ENCODE peak calls at places on chromosomes 1 and 21, in nine cellular contexts. M is MM.1S, F is OCI-LY7, P is neural progenitor cell, Q is hepatocyte, B is HCT116, W is GM23248, Y is PC-3, D is GM23338. L is an unnamed sample.

GRCh38 chr1:152148991-152149390 is 10.0 kb downstream of the RPTN start:
- DNase-seq in M (no peak), F (no peak), P (no peak), Q (no peak), B (no peak), W (peak; percentile 53), Y (no peak), D (no peak), L (no peak)

GRCh38 chr1:180386740-180387367 is 115.5 kb downstream of the ACBD6 start:
- DNase-seq in M (no peak), F (no peak), P (no peak), Q (no peak), B (no peak), W (no peak), Y (no peak), D (no peak), L (no peak)

GRCh38 chr1:3670823-3671251 is 18.5 kb downstream of the TP73 start:
- DNase-seq in M (no peak), F (no peak), P (no peak), Q (no peak), B (no peak), W (no peak), Y (no peak), D (no peak), L (no peak)

GRCh38 chr1:112544011-112544688 is 35.4 kb downstream of the WNT2B start:
- DNase-seq in M (no peak), F (no peak), P (no peak), Q (peak; percentile 29), B (peak; percentile 78), W (peak; percentile 94), Y (peak; percentile 91), D (no peak), L (no peak)

GRCh38 chr1:149937779-149938178 is 1.1 kb upstream of the MTMR11 start:
- DNase-seq in M (peak; percentile 85), F (no peak), P (no peak), Q (peak; percentile 25), B (no peak), W (peak; percentile 37), Y (peak; percentile 19), D (no peak), L (no peak)

GRCh38 chr1:119713039-119713537 is 1.4 kb downstream of the PHGDH start:
- DNase-seq in M (no peak), F (peak; percentile 50), P (peak; percentile 36), Q (peak; percentile 34), B (no peak), W (peak; percentile 67), Y (no peak), D (no peak), L (peak; percentile 38)

GRCh38 chr1:232904566-232904965 is 45.8 kb upstream of the NTPCR start:
- DNase-seq in M (no peak), F (no peak), P (no peak), Q (peak; percentile 58), B (no peak), W (peak; percentile 87), Y (peak; percentile 85), D (no peak), L (no peak)

GRCh38 chr1:29876902-29877301 is 640.6 kb downstream of the PTPRU start:
- DNase-seq in M (peak; percentile 19), F (no peak), P (no peak), Q (no peak), B (no peak), W (peak; percentile 4), Y (no peak), D (peak; percentile 79), L (no peak)

GRCh38 chr1:56456426-56457101 is 122.8 kb downstream of the PLPP3 start:
- DNase-seq in M (no peak), F (no peak), P (no peak), Q (peak; percentile 49), B (peak; percentile 60), W (peak; percentile 79), Y (peak; percentile 81), D (no peak), L (no peak)

GRCh38 chr1:1432951-1433803 is 2.3 kb upstream of the VWA1 start:
- DNase-seq in M (no peak), F (no peak), P (peak; percentile 88), Q (peak; percentile 92), B (no peak), W (no peak), Y (peak; percentile 96), D (peak; percentile 71), L (peak; percentile 39)

GRCh38 chr1:167479331-167479979 is 38.9 kb downstream of the CD247 start:
- DNase-seq in M (no peak), F (no peak), P (no peak), Q (no peak), B (no peak), W (no peak), Y (no peak), D (no peak), L (no peak)

GRCh38 chr1:93552751-93553455 is 105.0 kb downstream of the FNBP1L start:
- DNase-seq in M (no peak), F (no peak), P (peak; percentile 23), Q (no peak), B (peak; percentile 16), W (peak; percentile 58), Y (no peak), D (peak; percentile 68), L (peak; percentile 22)

GRCh38 chr1:8423702-8424538 is 106.0 kb downstream of the SLC45A1 start:
- DNase-seq in M (no peak), F (peak; percentile 84), P (peak; percentile 90), Q (peak; percentile 85), B (peak; percentile 36), W (peak; percentile 78), Y (peak; percentile 61), D (peak; percentile 87), L (peak; percentile 93)

GRCh38 chr1:17065667-17066066 is 11.8 kb upstream of the SDHB start:
- DNase-seq in M (no peak), F (no peak), P (no peak), Q (no peak), B (no peak), W (no peak), Y (no peak), D (no peak), L (no peak)

DNA sequence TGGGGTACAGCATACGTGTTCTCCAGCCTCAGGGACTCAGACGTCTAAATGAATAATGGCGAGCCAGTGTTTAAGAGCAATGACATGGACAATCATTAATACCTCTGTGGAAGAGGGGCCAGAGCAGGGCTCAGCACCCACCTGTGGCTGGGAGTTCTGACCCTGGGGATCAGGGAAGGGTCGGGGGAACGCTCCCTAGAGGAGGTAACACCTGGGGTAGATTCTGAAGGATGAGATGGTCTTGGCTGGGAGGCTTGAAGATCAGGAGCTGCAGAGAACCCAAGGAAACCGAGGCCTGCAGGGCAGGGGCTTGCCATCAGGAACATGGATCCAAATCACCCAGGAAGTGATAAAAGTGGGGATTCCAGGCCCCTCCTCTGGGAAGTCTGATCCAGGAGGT is 138.2 kb upstream of the RUNX3 start:
- DNase-seq in M (no peak), F (no peak), P (no peak), Q (no peak), B (no peak), W (no peak), Y (no peak), D (no peak), L (no peak)
- TF ChIP-seq EZH2phosphoT487 in M (no peak), F (no peak), P (no peak), Q (no peak), B (no peak), W (no peak), Y (no peak), D (no peak), L (no peak)

DNA sequence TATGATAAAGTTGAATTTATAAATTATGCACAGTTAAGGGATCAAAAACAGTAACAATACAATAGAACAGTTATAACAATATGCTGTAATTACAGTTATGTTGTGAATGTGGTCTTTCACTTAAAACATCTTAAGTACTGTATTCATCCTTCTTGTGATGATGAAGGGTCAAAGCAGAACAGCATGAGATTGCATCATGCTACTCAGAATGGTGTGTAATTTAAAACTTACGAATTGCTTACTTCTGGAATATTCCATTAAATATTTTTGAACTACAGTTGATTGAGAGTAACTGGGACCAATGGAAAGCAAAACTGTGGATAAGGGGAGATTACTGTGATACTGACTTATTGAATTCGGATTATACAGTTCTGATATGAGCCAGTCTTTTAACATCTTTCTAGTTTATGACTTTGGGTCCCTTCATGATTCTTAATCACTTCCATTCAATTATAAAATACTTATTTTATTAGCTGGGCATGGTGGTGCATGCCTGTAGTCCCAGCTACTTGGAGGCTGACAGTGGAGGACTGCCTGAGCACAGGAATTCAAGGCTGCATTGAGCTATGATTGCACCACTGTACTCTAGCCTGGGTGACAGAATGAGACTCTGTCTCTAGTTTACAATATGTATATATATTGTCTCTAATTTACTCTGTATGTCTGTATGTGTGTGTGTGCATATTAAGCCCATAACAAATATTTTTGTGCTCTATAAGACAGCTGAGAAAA is 43.2 kb downstream of the ATP1B1 start:
- DNase-seq in M (no peak), F (no peak), P (no peak), Q (no peak), B (no peak), W (no peak), Y (no peak), D (no peak), L (no peak)
- TF ChIP-seq EZH2phosphoT487 in M (no peak), F (no peak), P (no peak), Q (no peak), B (no peak), W (no peak), Y (no peak), D (no peak), L (no peak)

DNA sequence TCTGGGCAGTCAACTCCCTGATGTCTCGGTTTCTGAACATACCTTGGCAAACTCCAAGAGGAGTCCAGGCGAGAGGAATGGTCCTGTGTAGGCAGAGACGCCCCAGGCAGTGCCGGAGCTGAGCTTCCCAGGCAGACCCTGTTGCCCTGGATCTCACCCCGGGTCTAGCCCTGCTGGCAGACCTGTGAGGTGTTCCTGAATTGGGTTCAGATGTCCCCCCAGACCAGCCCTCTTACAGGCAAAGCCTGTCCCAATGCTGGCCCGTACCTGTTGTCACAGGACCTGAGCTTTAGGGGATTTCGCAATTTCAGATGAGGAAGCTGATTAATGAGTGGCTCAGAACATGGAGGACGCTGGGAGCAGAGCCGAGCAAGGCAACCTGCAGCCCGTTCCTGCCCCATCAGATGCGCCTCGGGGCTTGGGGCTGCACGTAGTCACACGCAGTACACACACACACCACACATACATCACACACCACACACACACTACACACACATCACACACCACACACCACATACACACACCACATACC is 38.5 kb upstream of the PDE9A start:
- DNase-seq in M (no peak), F (peak; percentile 18), P (peak; percentile 36), Q (peak; percentile 68), B (no peak), W (peak; percentile 29), Y (peak; percentile 75), D (peak; percentile 54), L (peak; percentile 60)
- TF ChIP-seq EZH2phosphoT487 in M (no peak), F (no peak), P (no peak), Q (no peak), B (no peak), W (no peak), Y (no peak), D (no peak), L (no peak)

GRCh38 chr1:171366816-171367215 is 52.8 kb downstream of the FMO4 start:
- DNase-seq in M (no peak), F (no peak), P (no peak), Q (no peak), B (no peak), W (no peak), Y (no peak), D (no peak), L (no peak)

DNA sequence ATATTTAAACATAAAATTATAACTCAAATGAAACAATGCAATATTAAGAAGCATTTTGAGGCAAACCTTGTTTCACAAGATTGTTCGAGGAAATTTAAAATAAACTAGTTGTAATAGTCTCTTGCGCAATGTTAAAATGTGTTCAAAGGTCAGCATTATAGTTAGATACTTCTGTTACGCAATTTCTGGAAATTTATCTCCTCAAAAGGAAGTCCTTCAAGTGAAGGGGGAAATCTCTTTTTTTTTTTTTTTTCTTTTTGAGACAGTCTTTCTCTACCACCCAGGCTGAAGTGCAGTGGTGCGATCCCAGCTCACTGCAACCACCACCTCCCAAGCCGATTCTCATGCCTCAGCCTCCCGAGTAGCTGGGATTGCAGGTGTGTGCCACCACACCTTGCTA is 52.1 kb downstream of the FMO4 start:
- DNase-seq in M (no peak), F (no peak), P (no peak), Q (peak; percentile 34), B (no peak), W (peak; percentile 12), Y (no peak), D (no peak), L (no peak)
- TF ChIP-seq EZH2phosphoT487 in M (no peak), F (no peak), P (no peak), Q (no peak), B (no peak), W (no peak), Y (no peak), D (no peak), L (no peak)